ENCODE peak calls at places on chromosomes 5 and 9, in seven cellular contexts. D, F, V, K, E, Y and L are unnamed samples. For H3K9me3, the result is how much of the 10 kb centered on the place peaks cover.

GRCh38 chr5:71778678-71779276 is 59.7 kb downstream of the CARTPT start:
- DNase-seq in D (peak), F (peak), V (peak), K (peak), E (no peak), Y (peak), L (peak)

GRCh38 chr9:112754578-112754977 is 4.0 kb downstream of the SNX30 start:
- DNase-seq in D (peak), F (no peak), V (peak), K (no peak), E (no peak), Y (no peak), L (no peak)

GRCh38 chr9:21994526-21994995 is at the start of gene CDKN2B-AS1:
- DNase-seq in D (peak), F (peak), V (peak), K (no peak), E (no peak), Y (peak), L (peak)

GRCh38 chr5:11912-12311 is 80.1 kb upstream of the PLEKHG4B start:
- DNase-seq in D (peak), F (no peak), V (no peak), K (no peak), E (no peak), Y (no peak), L (no peak)

GRCh38 chr9:135864447-135865049 is 42.8 kb downstream of the CAMSAP1 start:
- DNase-seq in D (no peak), F (peak), V (peak), K (peak), E (no peak), Y (peak), L (peak)

GRCh38 chr9:4668604-4669003 is 2.3 kb upstream of the SPATA6L start:
- DNase-seq in D (no peak), F (no peak), V (no peak), K (no peak), E (no peak), Y (no peak), L (no peak)

GRCh38 chr9:104906441-104907277 is 21.3 kb downstream of the ABCA1 start:
- DNase-seq in D (peak), F (no peak), V (no peak), K (no peak), E (no peak), Y (no peak), L (peak)

GRCh38 chr9:124716795-124717194 is 54.3 kb downstream of the NR6A1 start:
- DNase-seq in D (peak), F (no peak), V (peak), K (no peak), E (no peak), Y (no peak), L (peak)

GRCh38 chr9:130117816-130118632 is 54.2 kb upstream of the NCS1 start:
- DNase-seq in D (peak), F (no peak), V (peak), K (no peak), E (no peak), Y (no peak), L (peak)

DNA sequence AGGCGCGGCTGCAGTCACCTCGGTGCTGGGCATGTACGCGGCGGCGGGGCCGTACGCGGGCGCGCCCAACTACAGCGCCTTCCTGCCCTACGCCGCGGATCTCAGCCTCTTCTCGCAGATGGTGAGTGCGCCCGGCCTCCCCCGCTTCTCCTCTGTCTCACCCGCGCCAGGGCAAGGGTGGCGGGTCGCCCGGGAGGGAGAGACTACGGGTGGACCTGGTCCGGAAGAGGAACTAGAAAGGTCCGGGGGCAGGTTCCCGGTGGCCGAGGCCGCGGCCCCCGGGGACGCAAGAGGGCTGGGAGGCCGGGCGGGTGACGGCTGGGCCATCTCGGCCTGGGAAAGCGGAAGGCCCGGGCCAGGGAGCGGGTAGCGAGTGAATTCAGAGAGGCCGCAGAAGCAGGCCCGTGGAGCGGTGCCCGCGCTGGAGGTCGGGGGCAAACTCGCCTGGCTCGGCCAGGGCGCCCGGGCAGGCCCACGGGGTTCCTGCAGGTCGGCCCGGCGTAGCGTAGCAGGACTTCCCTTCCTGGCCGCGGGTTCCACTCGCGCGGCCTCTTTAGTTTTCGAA is 711 bp downstream of the IRX1 start:
- DNase-seq in D (peak), F (peak), V (no peak), K (no peak), E (no peak), Y (no peak), L (peak)
- H3K9me3 ChIP-seq in D (under half), F (under half), V (under half), K (under half), E (under half), Y (under half), L (under half)

GRCh38 chr5:1077491-1078020 is 34.3 kb downstream of the SLC12A7 start:
- DNase-seq in D (no peak), F (no peak), V (no peak), K (no peak), E (no peak), Y (no peak), L (no peak)
- H3K9me3 ChIP-seq in D (under half), F (under half), V (under half), K (under half), E (under half), Y (under half), L (under half)

DNA sequence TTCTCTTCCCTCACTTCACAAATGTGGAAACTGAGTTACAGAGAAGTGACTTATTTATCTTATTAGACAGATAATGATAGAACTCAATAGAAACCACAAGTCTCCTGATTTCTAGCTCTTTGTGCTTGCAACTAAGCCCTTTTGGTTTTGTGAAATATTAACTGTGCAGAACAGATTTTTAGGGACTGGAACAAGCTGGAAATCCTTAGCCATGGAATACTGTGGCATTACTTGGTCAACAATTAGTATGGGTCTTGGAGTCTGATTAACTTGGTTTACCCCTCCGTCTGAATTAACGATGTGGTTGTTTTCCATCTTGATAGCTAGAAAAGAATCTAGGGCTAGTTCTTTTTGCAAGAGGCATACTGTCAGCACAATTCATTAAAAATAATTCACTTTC is 584 bp upstream of the KLF9 start:
- DNase-seq in D (no peak), F (no peak), V (no peak), K (no peak), E (no peak), Y (no peak), L (no peak)
- H3K9me3 ChIP-seq in D (under half), F (under half), V (under half), K (under half), E (under half), Y (under half), L (under half)

GRCh38 chr9:100196215-100196614 is 97.2 kb downstream of the INVS start:
- DNase-seq in D (no peak), F (no peak), V (no peak), K (no peak), E (no peak), Y (no peak), L (no peak)

GRCh38 chr9:100186356-100186755 is 87.3 kb downstream of the INVS start:
- DNase-seq in D (no peak), F (no peak), V (no peak), K (no peak), E (no peak), Y (no peak), L (no peak)

GRCh38 chr9:100193078-100193477 is 94.0 kb downstream of the INVS start:
- DNase-seq in D (no peak), F (no peak), V (no peak), K (no peak), E (no peak), Y (no peak), L (no peak)

GRCh38 chr9:100190339-100190738 is 91.3 kb downstream of the INVS start:
- DNase-seq in D (no peak), F (no peak), V (no peak), K (no peak), E (no peak), Y (no peak), L (no peak)

DNA sequence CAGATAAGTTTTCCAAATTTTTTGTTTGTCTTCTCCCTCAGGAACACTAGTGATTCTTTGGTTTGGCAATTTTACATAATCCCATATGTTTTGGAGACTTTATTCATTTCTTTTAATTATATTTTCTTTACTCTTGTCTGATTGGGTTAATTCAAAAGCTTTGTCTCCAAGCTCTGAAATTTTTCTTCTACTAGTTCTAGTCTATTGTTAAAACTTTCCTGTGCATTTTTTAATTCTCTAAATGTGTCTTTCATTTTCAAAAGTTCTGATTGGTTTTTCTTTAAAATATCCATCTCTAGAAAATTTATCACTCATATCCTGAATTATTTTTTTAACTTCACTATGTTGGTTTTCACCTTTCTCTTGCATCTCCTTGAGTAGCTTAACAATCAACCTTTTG is 92.2 kb downstream of the INVS start:
- DNase-seq in D (no peak), F (no peak), V (no peak), K (no peak), E (no peak), Y (no peak), L (no peak)
- H3K9me3 ChIP-seq in D (under half), F (under half), V (under half), K (under half), E (under half), Y (under half), L (under half)